ENCODE peak calls at places on chromosomes 16 and 17, in ten cellular contexts. Q is Peyer's patch, F is retinal pigment epithelial cell, R is psoas muscle, M is lower lobe of right lung, P is HCT116, L is thoracic aorta, U is astrocyte of the spinal cord, Y is cardiac fibroblast, S is tibial artery. Z is an unnamed sample.

GRCh38 chr16:13298676-13299075 is 397.3 kb downstream of the SHISA9 start:
- DNase-seq in Q (no peak), F (no peak), R (no peak), M (no peak), P (no peak), L (no peak), U (peak; percentile 58), Y (no peak), S (no peak), Z (peak; percentile 89)

GRCh38 chr17:50249887-50250286 is 24.4 kb upstream of the TMEM92 start:
- DNase-seq in Q (no peak), F (no peak), R (no peak), M (no peak), P (no peak), L (no peak), U (no peak), Y (peak; percentile 44), S (no peak), Z (no peak)

GRCh38 chr17:5635949-5636348 is 51.6 kb upstream of the NLRP1 start:
- DNase-seq in Q (no peak), F (no peak), R (no peak), M (no peak), P (no peak), L (no peak), U (no peak), Y (no peak), S (no peak), Z (no peak)

GRCh38 chr16:67814567-67814966 is 7.9 kb downstream of the TSNAXIP1 start:
- DNase-seq in Q (peak; percentile 67), F (no peak), R (no peak), M (no peak), P (no peak), L (no peak), U (no peak), Y (no peak), S (no peak), Z (no peak)

GRCh38 chr16:20711277-20711911 is 13.9 kb upstream of the ACSM1 start:
- DNase-seq in Q (no peak), F (no peak), R (no peak), M (no peak), P (no peak), L (no peak), U (no peak), Y (no peak), S (no peak), Z (no peak)

GRCh38 chr17:34307110-34307509 is 12.1 kb upstream of the CCL8 start:
- DNase-seq in Q (no peak), F (no peak), R (peak; percentile 67), M (no peak), P (no peak), L (no peak), U (no peak), Y (peak; percentile 95), S (no peak), Z (no peak)

GRCh38 chr16:86086471-86086870 is 187.5 kb downstream of the IRF8 start:
- DNase-seq in Q (peak; percentile 23), F (no peak), R (no peak), M (no peak), P (no peak), L (no peak), U (no peak), Y (no peak), S (peak; percentile 33), Z (no peak)

GRCh38 chr17:9239260-9239820 is 218.0 kb downstream of the NTN1 start:
- DNase-seq in Q (no peak), F (no peak), R (no peak), M (peak; percentile 64), P (no peak), L (no peak), U (no peak), Y (no peak), S (no peak), Z (no peak)

GRCh38 chr17:44010966-44011647 is 3.7 kb downstream of the TMEM101 start:
- DNase-seq in Q (no peak), F (no peak), R (no peak), M (no peak), P (no peak), L (no peak), U (peak; percentile 84), Y (no peak), S (no peak), Z (peak; percentile 81)

GRCh38 chr17:30093463-30094147 is 23.0 kb upstream of the NSRP1 start:
- DNase-seq in Q (no peak), F (no peak), R (peak; percentile 14), M (no peak), P (peak; percentile 54), L (no peak), U (peak; percentile 59), Y (peak; percentile 71), S (no peak), Z (no peak)

GRCh38 chr16:30119428-30119827 is 3.6 kb downstream of the MAPK3 start:
- DNase-seq in Q (no peak), F (no peak), R (no peak), M (no peak), P (no peak), L (no peak), U (no peak), Y (peak; percentile 43), S (no peak), Z (no peak)

GRCh38 chr16:29862383-29862883 is 593 bp downstream of the CDIPT start:
- DNase-seq in Q (peak; percentile 67), F (no peak), R (no peak), M (no peak), P (no peak), L (no peak), U (no peak), Y (peak; percentile 37), S (no peak), Z (no peak)

GRCh38 chr17:82503728-82504308 is 15.7 kb upstream of the FOXK2 start:
- DNase-seq in Q (no peak), F (no peak), R (no peak), M (no peak), P (no peak), L (no peak), U (no peak), Y (no peak), S (no peak), Z (no peak)

GRCh38 chr17:51793686-51794085 is 364.8 kb downstream of the CA10 start:
- DNase-seq in Q (no peak), F (no peak), R (no peak), M (no peak), P (no peak), L (no peak), U (no peak), Y (no peak), S (no peak), Z (no peak)

GRCh38 chr17:77738666-77739531 is 219.6 kb upstream of the TNRC6C start:
- DNase-seq in Q (no peak), F (no peak), R (no peak), M (no peak), P (no peak), L (no peak), U (no peak), Y (peak; percentile 2), S (peak; percentile 89), Z (no peak)

GRCh38 chr17:77744268-77744988 is 214.1 kb upstream of the TNRC6C start:
- DNase-seq in Q (no peak), F (no peak), R (peak; percentile 86), M (no peak), P (no peak), L (no peak), U (no peak), Y (no peak), S (peak; percentile 71), Z (no peak)

GRCh38 chr17:77740481-77740880 is 218.0 kb upstream of the TNRC6C start:
- DNase-seq in Q (no peak), F (no peak), R (no peak), M (no peak), P (no peak), L (no peak), U (no peak), Y (no peak), S (peak; percentile 25), Z (no peak)

GRCh38 chr17:77742579-77742978 is 215.9 kb upstream of the TNRC6C start:
- DNase-seq in Q (no peak), F (no peak), R (no peak), M (no peak), P (no peak), L (no peak), U (no peak), Y (no peak), S (peak; percentile 31), Z (no peak)

GRCh38 chr17:77741109-77741508 is 217.4 kb upstream of the TNRC6C start:
- DNase-seq in Q (no peak), F (no peak), R (no peak), M (no peak), P (no peak), L (no peak), U (no peak), Y (no peak), S (peak; percentile 52), Z (no peak)
- TF ChIP-seq CTCF in Q (peak; percentile 9), F (peak; percentile 40), R (peak; percentile 9), M (peak; percentile 36), P (peak; percentile 96), L (peak; percentile 14), U (peak; percentile 29), Y (peak; percentile 23), S (no peak), Z (peak; percentile 12)

GRCh38 chr17:58520843-58521430 is 6.5 kb upstream of the MTMR4 start:
- DNase-seq in Q (no peak), F (no peak), R (no peak), M (no peak), P (no peak), L (no peak), U (no peak), Y (peak; percentile 30), S (no peak), Z (no peak)
- TF ChIP-seq CTCF in Q (peak; percentile 41), F (peak; percentile 54), R (no peak), M (peak; percentile 20), P (peak; percentile 66), L (peak; percentile 24), U (peak; percentile 54), Y (peak; percentile 63), S (peak; percentile 13), Z (peak; percentile 63)

DNA sequence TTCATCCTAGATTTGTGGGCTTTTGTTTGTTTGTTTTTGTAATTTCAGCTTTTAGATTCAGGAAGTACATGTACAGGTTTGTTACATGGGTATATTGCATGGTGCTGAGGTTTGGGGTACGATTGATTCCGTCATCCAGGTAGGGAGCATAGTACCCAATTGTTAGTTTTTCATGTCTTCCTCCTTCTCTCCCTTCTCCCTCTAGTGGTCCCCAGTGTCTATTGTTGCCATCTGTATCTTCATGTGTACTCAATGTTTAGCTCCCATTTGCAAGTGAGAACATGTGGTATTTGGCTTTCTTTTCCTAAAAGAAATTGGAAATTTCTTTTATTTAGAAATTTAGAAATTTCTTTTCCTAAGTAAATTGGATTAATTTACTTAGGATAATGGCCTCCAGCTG is 37.1 kb upstream of the BCAS3 start:
- DNase-seq in Q (no peak), F (no peak), R (no peak), M (no peak), P (no peak), L (no peak), U (no peak), Y (peak; percentile 35), S (no peak), Z (no peak)
- TF ChIP-seq CTCF in Q (no peak), F (peak; percentile 65), R (no peak), M (peak; percentile 25), P (peak; percentile 62), L (peak; percentile 13), U (peak; percentile 66), Y (peak; percentile 64), S (no peak), Z (peak; percentile 70)

DNA sequence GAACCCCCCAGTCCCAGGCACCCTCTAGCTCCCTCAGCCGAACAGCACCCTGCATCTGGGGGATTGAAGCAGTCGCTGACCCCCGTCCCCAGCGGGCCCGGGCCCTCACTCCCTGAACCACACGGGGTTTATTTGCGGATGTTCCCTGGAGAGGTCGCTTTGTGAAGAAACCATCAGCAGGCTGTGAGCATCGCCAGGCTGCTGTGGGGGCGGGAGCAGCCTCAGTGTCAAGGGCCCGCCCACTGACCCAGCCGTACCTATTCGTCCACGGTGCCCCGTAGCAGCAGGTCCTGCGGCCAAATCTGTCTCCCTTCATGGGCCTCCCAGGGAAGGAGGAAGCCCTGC is 6.4 kb upstream of the RAB40C start:
- DNase-seq in Q (no peak), F (no peak), R (no peak), M (no peak), P (no peak), L (no peak), U (no peak), Y (no peak), S (no peak), Z (no peak)
- TF ChIP-seq CTCF in Q (no peak), F (no peak), R (no peak), M (no peak), P (no peak), L (no peak), U (no peak), Y (no peak), S (no peak), Z (no peak)